ENCODE peak calls at places on chromosomes 7 and 10, in four cellular contexts. X is effector memory CD4-positive, alpha-beta T cell; Q is A549; S is cardiac muscle cell. C is an unnamed sample. For H3K4me1, the result is how much of the 10 kb centered on the place peaks cover.

GRCh38 chr10:92124524-92125168 is 166.2 kb downstream of the CPEB3 start:
- DNase-seq in S (peak), X (no peak), Q (peak), C (peak)

GRCh38 chr7:113404245-113404644 is 285.9 kb upstream of the SMIM30 start:
- DNase-seq in S (peak), X (no peak), Q (peak), C (no peak)

GRCh38 chr7:47232751-47233412 is 349.0 kb downstream of the TNS3 start:
- DNase-seq in S (no peak), X (no peak), Q (no peak), C (no peak)

GRCh38 chr7:102823715-102824114 is 74.9 kb downstream of the FAM185A start:
- DNase-seq in X (no peak), S (no peak), Q (no peak), C (no peak)

GRCh38 chr10:28060031-28060607 is 61.2 kb upstream of the ODAD2 start:
- DNase-seq in X (no peak), Q (no peak), S (no peak), C (no peak)

GRCh38 chr10:128463991-128464755 is 337.9 kb upstream of the MKI67 start:
- DNase-seq in Q (peak), S (no peak), X (peak), C (peak)

GRCh38 chr7:115851291-115851690 is 179.3 kb downstream of the TFEC start:
- DNase-seq in X (no peak), Q (peak), S (peak), C (no peak)

GRCh38 chr7:50711271-50712175 is 71.2 kb downstream of the GRB10 start:
- DNase-seq in Q (peak), X (no peak), S (no peak), C (no peak)

GRCh38 chr7:23476286-23477169 is 6.2 kb upstream of the IGF2BP3 start:
- DNase-seq in S (no peak), X (no peak), Q (no peak), C (no peak)

GRCh38 chr10:70513848-70514309 is 35.3 kb downstream of the PALD1 start:
- DNase-seq in S (no peak), Q (no peak), X (no peak), C (no peak)

GRCh38 chr10:101839421-101840063 is 4.1 kb downstream of the KCNIP2 start:
- DNase-seq in S (peak), X (peak), Q (no peak), C (peak)

GRCh38 chr7:123682690-123683089 is 27.0 kb downstream of the LMOD2 start:
- DNase-seq in S (peak), Q (peak), X (no peak), C (no peak)

GRCh38 chr7:36278069-36278766 is 111.4 kb upstream of the ANLN start:
- DNase-seq in X (no peak), Q (no peak), S (no peak), C (no peak)

GRCh38 chr7:69722836-69723235 is 124.6 kb downstream of the AUTS2 start:
- DNase-seq in X (no peak), S (no peak), Q (no peak), C (no peak)

GRCh38 chr7:118080947-118081346 is 103.0 kb upstream of the LSM8 start:
- DNase-seq in S (no peak), Q (peak), X (no peak), C (no peak)

GRCh38 chr7:102170417-102170970 is 116.2 kb upstream of the SH2B2 start:
- DNase-seq in S (no peak), X (no peak), Q (no peak), C (no peak)

GRCh38 chr10:474946-475345 is 214.5 kb downstream of the DIP2C start:
- DNase-seq in Q (no peak), S (no peak), X (no peak), C (no peak)

GRCh38 chr10:86659161-86659691 is 4.9 kb downstream of the OPN4 start:
- DNase-seq in S (no peak), Q (no peak), X (no peak), C (no peak)

GRCh38 chr7:41147651-41148360 is 555.1 kb downstream of the INHBA start:
- DNase-seq in Q (no peak), S (no peak), X (no peak), C (no peak)

GRCh38 chr7:50321678-50322077 is 17.2 kb downstream of the IKZF1 start:
- DNase-seq in X (no peak), Q (no peak), S (no peak), C (no peak)

GRCh38 chr7:22238354-22239311 is 118.3 kb downstream of the RAPGEF5 start:
- DNase-seq in X (no peak), Q (no peak), S (no peak), C (no peak)

GRCh38 chr10:1515121-1515779 is 222.1 kb downstream of the ADARB2 start:
- DNase-seq in X (no peak), S (no peak), Q (no peak), C (no peak)

GRCh38 chr7:30202671-30203070 is 67.9 kb downstream of the MTURN start:
- DNase-seq in S (no peak), X (no peak), Q (no peak), C (no peak)

GRCh38 chr10:132638130-132638515 is 100.5 kb downstream of the INPP5A start:
- DNase-seq in S (no peak), X (no peak), Q (no peak), C (no peak)
- H3K4me1 ChIP-seq in S (under half), X (under half), Q (under half), C (under half)

GRCh38 chr7:131637846-131638245 is 81.4 kb upstream of the PODXL start:
- DNase-seq in Q (no peak), S (no peak), X (no peak), C (no peak)
- H3K4me1 ChIP-seq in Q (under half), S (under half), X (under half), C (under half)

GRCh38 chr10:117367718-117368117 is 7.5 kb downstream of the PDZD8 start:
- DNase-seq in S (no peak), X (no peak), Q (no peak), C (no peak)
- H3K4me1 ChIP-seq in S (under half), X (under half), Q (half or more), C (under half)

DNA sequence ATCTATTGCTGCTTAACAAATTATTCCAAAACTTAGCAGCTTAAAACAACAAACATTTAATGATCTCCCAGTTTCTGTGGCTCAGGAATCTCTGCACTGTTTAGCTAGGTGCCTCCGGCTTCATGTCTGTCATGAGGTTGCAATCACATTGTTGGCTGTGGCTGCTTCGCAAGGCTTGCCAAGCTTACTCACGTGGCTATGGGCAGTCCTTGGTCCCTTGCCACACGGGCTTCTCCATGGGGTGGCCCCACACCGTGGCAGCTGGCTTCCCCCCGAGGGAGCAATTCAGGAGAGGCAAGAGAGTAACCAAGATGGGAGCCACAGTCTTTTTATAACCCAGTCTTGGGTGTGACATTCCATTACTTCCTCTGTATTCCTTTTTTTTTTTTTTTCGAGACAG is 67.4 kb downstream of the NEURL1 start:
- DNase-seq in X (no peak), Q (no peak), S (no peak), C (no peak)
- H3K4me1 ChIP-seq in X (under half), Q (under half), S (under half), C (under half)

DNA sequence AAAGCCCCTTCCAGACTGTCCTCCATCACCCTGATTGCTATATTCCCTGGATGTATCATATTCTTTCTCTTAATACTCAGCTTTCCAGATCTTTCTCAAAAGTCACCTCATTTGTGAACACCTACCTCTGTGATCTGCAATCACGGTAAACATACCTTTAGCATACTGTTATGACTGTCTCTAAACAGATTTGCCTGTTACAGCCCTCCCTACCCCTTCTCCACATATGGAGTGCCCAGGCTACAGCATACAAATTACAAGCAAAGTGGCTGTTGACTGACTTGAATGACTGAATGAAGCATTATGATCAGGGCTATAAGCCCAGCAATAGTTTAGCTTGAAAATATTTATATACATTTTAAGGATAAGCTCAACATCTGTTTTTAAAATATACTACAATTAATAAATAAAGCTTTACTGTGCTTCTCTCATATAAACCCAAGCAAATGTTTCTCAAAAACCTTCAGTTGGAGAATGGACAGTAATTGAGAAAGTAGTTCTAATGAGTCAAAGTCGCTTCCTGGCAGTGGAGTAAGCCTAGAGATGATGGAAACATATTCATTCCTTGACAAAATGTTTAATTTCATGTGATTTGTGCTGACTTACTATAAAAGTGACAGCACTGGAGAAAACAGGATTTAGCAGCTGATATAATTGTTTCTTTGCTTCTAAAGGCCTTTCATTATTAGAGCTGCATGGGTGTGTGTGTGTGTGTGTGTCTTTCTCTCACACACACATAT is 9.2 kb downstream of the ELMO1 start:
- DNase-seq in S (no peak), X (no peak), Q (no peak), C (no peak)
- H3K4me1 ChIP-seq in S (under half), X (under half), Q (under half), C (under half)

DNA sequence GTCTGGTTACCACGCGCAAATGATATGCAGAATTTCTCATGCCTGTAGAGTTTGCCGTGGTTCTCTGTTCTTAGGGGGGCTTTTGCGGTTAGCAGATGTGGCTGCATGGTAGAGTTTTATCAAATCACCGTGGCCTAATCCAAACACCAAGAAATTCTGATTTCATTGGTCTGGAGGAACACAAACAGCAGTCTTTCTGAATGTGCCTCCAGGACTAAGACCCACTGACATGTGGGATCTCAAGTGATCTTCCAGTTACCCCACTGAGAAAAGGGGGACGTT is 62.6 kb downstream of the JCAD start:
- DNase-seq in S (no peak), X (no peak), Q (no peak), C (no peak)
- H3K4me1 ChIP-seq in S (under half), X (under half), Q (under half), C (under half)

DNA sequence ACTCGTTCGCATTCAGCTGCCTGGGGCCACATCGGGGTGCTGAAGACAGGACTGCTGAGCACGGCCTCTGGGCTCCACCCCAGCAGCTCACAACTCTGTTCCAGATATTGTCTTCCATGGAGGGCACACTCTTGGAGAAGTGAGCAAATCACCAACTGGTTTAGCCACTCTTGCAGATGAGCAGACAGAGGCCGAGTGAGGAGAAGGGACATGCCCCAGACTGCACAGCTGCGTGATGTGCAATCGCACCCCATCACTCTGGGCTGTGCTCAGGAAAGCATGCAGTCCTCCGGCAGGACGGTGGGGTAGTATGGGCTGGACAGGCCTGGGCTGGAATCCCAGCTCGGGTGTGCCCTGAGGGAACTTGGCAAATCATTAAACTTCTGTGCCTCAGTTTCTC is 111.6 kb downstream of the FAM53B start:
- DNase-seq in S (no peak), Q (no peak), X (no peak), C (no peak)
- H3K4me1 ChIP-seq in S (under half), Q (under half), X (under half), C (under half)